ENCODE peak calls at places on chromosomes 4 and X, in nine cellular contexts. X is breast epithelium, V is epithelial cell of proximal tubule, B is MM.1S, C is GM06990, M is astrocyte of the spinal cord, Q is left lung, F is mucosa of descending colon, T is cardiac fibroblast. D is an unnamed sample.

GRCh38 chrX:48492293-48492910 is 16.4 kb upstream of the PORCN start:
- DNase-seq in V (no peak), Q (no peak), B (no peak), X (no peak), C (no peak), T (peak; percentile 26), M (peak; percentile 29), F (no peak), D (peak; percentile 53)

GRCh38 chr4:114636192-114636935 is 37.8 kb downstream of the UGT8 start:
- DNase-seq in F (no peak), M (no peak), V (no peak), Q (no peak), B (no peak), C (no peak), T (no peak), X (no peak), D (no peak)

GRCh38 chrX:46913710-46914109 is 1.5 kb downstream of the JADE3 start:
- DNase-seq in Q (no peak), M (peak; percentile 9), V (no peak), B (no peak), F (no peak), C (no peak), X (no peak), T (peak; percentile 51), D (peak; percentile 41)

GRCh38 chr4:123956204-123956603 is 559.6 kb downstream of the SPRY1 start:
- DNase-seq in X (no peak), V (peak; percentile 19), M (no peak), B (no peak), F (no peak), T (no peak), C (no peak), Q (no peak), D (no peak)

GRCh38 chr4:80308466-80308822 is 27.1 kb upstream of the CFAP299 start:
- DNase-seq in V (no peak), Q (no peak), T (no peak), F (no peak), X (no peak), C (no peak), B (no peak), M (no peak), D (no peak)

GRCh38 chr4:17662694-17663093 is 48.3 kb downstream of the MED28 start:
- DNase-seq in B (peak; percentile 27), Q (no peak), T (no peak), M (peak; percentile 16), F (no peak), C (no peak), X (no peak), V (no peak), D (peak; percentile 17)

GRCh38 chr4:5922556-5922955 is 29.7 kb upstream of the CRMP1 start:
- DNase-seq in V (no peak), C (no peak), T (no peak), M (no peak), B (no peak), Q (no peak), X (no peak), F (no peak), D (no peak)

GRCh38 chr4:26785312-26785711 is 75.3 kb upstream of the STIM2 start:
- DNase-seq in M (no peak), C (no peak), T (no peak), Q (no peak), V (no peak), F (no peak), B (no peak), X (no peak), D (no peak)

GRCh38 chr4:141702472-141703182 is 66.2 kb downstream of the IL15 start:
- DNase-seq in B (no peak), M (peak; percentile 23), X (no peak), V (no peak), Q (no peak), C (no peak), F (peak; percentile 47), T (peak; percentile 43), D (peak; percentile 70)

GRCh38 chr4:76950052-76950845 is 697 bp downstream of the SEPTIN11 start:
- DNase-seq in F (peak; percentile 86), B (peak; percentile 44), C (peak; percentile 67), X (no peak), V (no peak), T (peak; percentile 59), M (no peak), Q (peak; percentile 62), D (peak; percentile 58)

GRCh38 chrX:134173541-134174272 is 63.3 kb upstream of the CCDC160 start:
- DNase-seq in X (no peak), F (no peak), T (no peak), C (no peak), V (no peak), Q (no peak), M (no peak), B (no peak), D (no peak)

GRCh38 chr4:98686046-98686385 is 27.6 kb upstream of the TSPAN5 start:
- DNase-seq in V (no peak), Q (no peak), M (no peak), X (no peak), C (no peak), F (no peak), B (no peak), T (no peak), D (no peak)

GRCh38 chrX:143466130-143466529 is 51.1 kb downstream of the SPANXN3 start:
- DNase-seq in V (no peak), Q (no peak), M (no peak), B (peak; percentile 85), C (no peak), T (no peak), F (no peak), X (no peak), D (no peak)

GRCh38 chrX:67585401-67585800 is 41.6 kb downstream of the AR start:
- DNase-seq in M (no peak), T (no peak), F (no peak), B (no peak), V (peak; percentile 25), C (no peak), X (no peak), Q (no peak), D (peak; percentile 19)

GRCh38 chr4:176357359-176358082 is 37.8 kb downstream of the SPCS3 start:
- DNase-seq in Q (no peak), X (no peak), T (no peak), B (peak; percentile 91), M (no peak), C (peak; percentile 45), V (no peak), F (no peak), D (no peak)

GRCh38 chrX:69321006-69321655 is 155.9 kb upstream of the PJA1 start:
- DNase-seq in X (no peak), C (no peak), F (no peak), B (no peak), T (no peak), V (no peak), Q (no peak), M (no peak), D (no peak)

GRCh38 chr4:37770016-37770415 is 56.5 kb upstream of the PGM2 start:
- DNase-seq in B (no peak), Q (no peak), M (peak; percentile 68), V (no peak), T (peak; percentile 71), C (no peak), F (no peak), X (no peak), D (peak; percentile 73)

DNA sequence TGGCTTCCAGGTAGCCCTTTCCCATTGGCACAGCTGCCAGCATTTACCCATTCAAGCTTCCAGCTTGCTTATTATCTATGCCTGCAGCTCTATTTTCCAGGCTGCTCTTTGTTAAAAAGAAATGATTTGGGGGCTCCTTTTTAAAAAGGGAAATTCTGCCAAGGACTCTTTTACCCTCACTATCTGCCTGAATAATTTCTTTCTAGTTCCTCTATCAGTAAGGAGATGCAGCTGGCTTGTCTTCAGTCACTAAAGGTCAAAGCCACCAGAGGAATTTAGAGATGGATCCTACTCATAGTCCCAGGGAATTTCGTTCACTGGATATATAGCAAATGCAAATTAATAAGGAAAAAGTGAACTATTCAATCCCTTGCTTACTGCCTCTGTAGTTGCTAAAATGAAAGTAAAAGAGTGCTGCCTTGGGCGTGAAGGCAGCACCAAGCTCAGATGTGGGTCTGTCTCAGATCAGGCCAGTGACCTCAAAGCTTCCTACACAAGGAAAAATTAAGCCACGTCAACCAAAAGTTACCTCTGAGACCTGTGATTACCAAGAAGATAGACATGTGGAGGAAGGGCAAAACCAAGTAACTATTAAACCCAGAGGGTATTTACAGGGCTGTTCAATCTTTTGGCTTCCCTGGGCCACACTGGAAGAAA is 5.1 kb downstream of the ARSF start:
- DNase-seq in T (no peak), C (no peak), B (peak; percentile 52), F (no peak), V (no peak), Q (no peak), M (no peak), X (no peak), D (no peak)
- H3K4me3 ChIP-seq in T (no peak overlapping the region), C (no peak overlapping the region), B (peak overlapping the region; percentile 39), F (no peak overlapping the region), V (no peak overlapping the region), Q (no peak overlapping the region), M (no peak overlapping the region), X (no peak overlapping the region), D (no peak overlapping the region)

GRCh38 chr4:41571422-41571821 is 33.5 kb downstream of the LIMCH1 start:
- DNase-seq in T (no peak), B (no peak), F (no peak), X (no peak), M (no peak), Q (no peak), V (no peak), C (no peak), D (no peak)
- TF ChIP-seq CTCF in T (no peak), B (no peak), F (no peak), X (no peak), M (no peak), Q (no peak), V (no peak), C (no peak), D (no peak)

GRCh38 chrX:18360867-18361266 is 6.4 kb upstream of the SCML2 start:
- DNase-seq in X (no peak), M (no peak), B (no peak), Q (no peak), F (no peak), V (no peak), T (peak; percentile 2), C (no peak), D (no peak)
- H3K4me3 ChIP-seq in X (no peak overlapping the region), M (no peak overlapping the region), B (no peak overlapping the region), Q (no peak overlapping the region), F (no peak overlapping the region), V (no peak overlapping the region), T (no peak overlapping the region), C (no peak overlapping the region), D (no peak overlapping the region)

DNA sequence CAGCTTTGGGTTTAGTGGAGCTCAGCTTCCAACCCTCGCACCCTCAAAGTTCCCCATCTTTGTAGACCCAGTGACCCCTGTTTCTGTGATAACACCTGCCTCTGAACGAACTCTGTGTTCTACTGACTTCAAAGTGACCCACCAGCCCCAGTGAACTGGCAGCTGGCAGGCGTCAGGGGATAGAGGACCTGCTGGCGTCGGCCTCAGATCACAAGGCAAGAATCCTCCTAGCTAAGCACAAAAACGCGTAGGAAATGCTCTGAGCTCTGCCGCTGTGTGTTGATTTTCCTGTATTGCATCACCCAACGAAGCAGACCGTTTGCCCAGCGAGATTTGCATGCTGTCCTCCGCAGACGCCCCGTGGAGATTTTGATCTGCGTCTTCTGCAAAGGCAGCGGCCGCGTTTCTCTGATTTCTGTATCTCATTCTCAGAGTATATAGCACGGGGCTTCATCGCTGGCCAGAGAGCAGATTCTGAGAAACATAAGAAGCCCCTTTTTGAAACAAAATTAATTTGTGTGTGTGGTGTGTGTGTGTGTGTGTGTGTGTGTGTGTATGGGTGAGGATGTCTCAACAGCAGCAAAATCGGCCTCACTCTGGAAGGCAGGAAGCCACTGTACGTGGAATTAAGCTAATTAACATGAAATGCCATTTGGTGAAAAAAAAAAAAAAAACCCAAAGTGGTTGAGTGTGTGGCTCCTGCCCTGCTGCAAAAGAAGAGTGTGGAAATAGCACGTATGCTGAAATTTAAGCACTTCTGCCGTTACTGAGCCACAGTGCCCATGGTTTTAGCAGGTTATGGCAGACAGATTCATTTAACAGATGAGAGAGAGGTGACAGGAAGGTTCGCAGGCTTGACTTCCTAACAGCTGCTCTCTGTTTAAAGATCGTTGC is 29.2 kb upstream of the ASMTL start:
- DNase-seq in X (no peak), C (peak; percentile 80), Q (peak; percentile 81), T (peak; percentile 89), V (peak; percentile 66), F (peak; percentile 74), B (peak; percentile 85), M (peak; percentile 86), D (peak; percentile 97)
- TF ChIP-seq CTCF in X (no peak), C (peak; percentile 14), Q (no peak), T (no peak), V (no peak), F (no peak), B (no peak), M (no peak), D (peak; percentile 7)

D was measured in choroid plexus epithelial cell.